ENCODE peak calls at places on chromosomes 16 and 17, in four cellular contexts. W, T, Z and F are unnamed samples.

GRCh38 chr16:57802635-57803412 is 533 bp upstream of the KIFC3 start:
- DNase-seq in W (no peak), Z (no peak), T (peak), F (no peak)

GRCh38 chr17:47895254-47895855 is 681 bp upstream of the SP2 start:
- DNase-seq in Z (no peak), T (peak), W (peak), F (no peak)

GRCh38 chr16:77403732-77404131 is 31.1 kb downstream of the ADAMTS18 start:
- DNase-seq in T (no peak), Z (no peak), W (no peak), F (no peak)

GRCh38 chr16:17566656-17567450 is 96.1 kb upstream of the XYLT1 start:
- DNase-seq in W (no peak), Z (no peak), T (no peak), F (no peak)

GRCh38 chr17:53462393-53462811 is 360.3 kb upstream of the KIF2B start:
- DNase-seq in W (no peak), T (no peak), Z (no peak), F (no peak)

GRCh38 chr17:9557846-9558245 is 17.8 kb downstream of the STX8 start:
- DNase-seq in W (no peak), T (no peak), Z (no peak), F (no peak)

GRCh38 chr17:82324566-82325285 is 7.3 kb upstream of the CD7 start:
- DNase-seq in T (no peak), Z (no peak), W (no peak), F (no peak)

GRCh38 chr17:78223061-78223460 is 8.4 kb upstream of the TMEM235 start:
- DNase-seq in T (no peak), W (no peak), Z (no peak), F (no peak)

GRCh38 chr17:81329279-81329926 is 34.3 kb upstream of the SLC38A10 start:
- DNase-seq in T (peak), Z (peak), W (peak), F (peak)

GRCh38 chr17:48612854-48613691 is 2.0 kb downstream of the HOXB8 start:
- DNase-seq in W (no peak), T (no peak), Z (no peak), F (peak)

GRCh38 chr16:67399218-67399733 is 6.0 kb upstream of the TPPP3 start:
- DNase-seq in W (no peak), T (peak), Z (no peak), F (no peak)

GRCh38 chr17:57121308-57122042 is 36.4 kb downstream of the AKAP1 start:
- DNase-seq in T (peak), W (no peak), Z (no peak), F (no peak)

GRCh38 chr17:12229315-12229714 is 208.6 kb downstream of the MAP2K4 start:
- DNase-seq in Z (no peak), T (peak), W (no peak), F (no peak)

GRCh38 chr17:43372273-43372911 is 26.4 kb upstream of the ARL4D start:
- DNase-seq in W (peak), Z (peak), T (peak), F (no peak)

GRCh38 chr17:19647697-19648474 is 665 bp upstream of the ALDH3A2 start:
- DNase-seq in T (peak), W (peak), Z (peak), F (peak)

GRCh38 chr16:78919852-78920251 is 680.7 kb downstream of the MAF start:
- DNase-seq in W (no peak), Z (no peak), T (no peak), F (no peak)

GRCh38 chr17:46812624-46813318 is 5.7 kb downstream of the WNT3 start:
- DNase-seq in W (no peak), Z (no peak), T (no peak), F (no peak)

GRCh38 chr16:88306860-88307545 is 75.8 kb upstream of the ZNF469 start:
- DNase-seq in T (peak), W (peak), Z (peak), F (peak)

GRCh38 chr17:66275651-66276050 is 26.8 kb upstream of the PRKCA start:
- DNase-seq in Z (no peak), W (no peak), T (no peak), F (no peak)

GRCh38 chr17:60613325-60613724 is 13.3 kb downstream of the PPM1D start:
- DNase-seq in W (no peak), Z (no peak), T (no peak), F (no peak)
- TF ChIP-seq CTCF in W (no peak), Z (no peak), T (no peak), F (no peak)

DNA sequence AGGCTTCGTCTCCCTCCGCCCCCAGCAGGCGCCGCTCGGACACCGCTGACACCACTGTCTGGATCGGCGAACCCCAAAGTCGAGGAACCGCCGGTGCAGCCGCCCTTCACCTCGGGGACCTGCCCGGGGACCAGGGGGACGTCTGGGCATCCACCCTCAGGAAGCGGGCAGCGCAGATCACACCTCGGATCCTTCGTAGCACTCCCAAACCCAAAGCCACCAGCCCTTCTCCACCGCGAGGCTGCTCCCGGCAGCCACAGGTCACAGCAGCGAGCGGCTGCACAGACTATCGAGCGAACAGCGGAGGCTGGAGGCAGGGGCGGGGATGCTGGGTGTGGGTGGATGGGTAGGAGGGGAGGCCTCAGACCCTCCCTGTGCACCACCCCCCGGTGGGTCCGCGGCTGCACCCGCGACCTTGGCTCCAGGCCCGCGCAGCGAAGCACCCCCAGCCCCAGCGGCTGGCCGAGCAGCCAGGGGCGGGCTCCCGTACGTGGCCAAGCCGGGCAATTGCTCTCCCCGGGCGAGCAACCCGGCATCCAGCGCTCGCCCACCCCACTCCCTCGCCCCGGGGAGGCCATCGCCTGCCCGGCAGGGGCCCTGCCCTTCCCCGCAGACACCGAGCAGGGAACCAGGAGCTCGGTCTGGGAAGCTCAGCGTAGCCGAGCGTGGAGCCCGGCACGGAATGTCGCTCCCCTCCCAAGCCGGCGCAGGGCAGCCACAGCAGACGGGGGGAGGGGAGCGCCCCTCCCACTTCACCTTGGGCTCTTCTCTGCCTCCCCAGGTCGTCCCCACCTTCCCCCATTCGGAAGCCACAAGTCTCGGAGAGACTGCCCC is 1.0 kb downstream of the SDK2 start:
- DNase-seq in Z (peak), W (no peak), T (no peak), F (no peak)
- H3K4me3 ChIP-seq in Z (peak), W (peak), T (peak), F (peak)

GRCh38 chr16:4330277-4330882 is 14.5 kb downstream of the GLIS2 start:
- DNase-seq in Z (peak), W (peak), T (peak), F (peak)

GRCh38 chr16:4329354-4329775 is 13.5 kb downstream of the GLIS2 start:
- DNase-seq in Z (no peak), T (no peak), W (no peak), F (no peak)

GRCh38 chr16:4328580-4329353 is 12.9 kb downstream of the GLIS2 start:
- DNase-seq in Z (peak), T (no peak), W (peak), F (no peak)

GRCh38 chr16:4327386-4327781 is 11.5 kb downstream of the GLIS2 start:
- DNase-seq in T (no peak), Z (no peak), W (no peak), F (no peak)

GRCh38 chr16:4327782-4328579 is 12.1 kb downstream of the GLIS2 start:
- DNase-seq in W (peak), Z (peak), T (peak), F (peak)
- TF ChIP-seq CTCF in W (peak), Z (peak), T (peak), F (peak)

GRCh38 chr16:22162658-22163009 is 328 bp downstream of the SDR42E2 start:
- DNase-seq in Z (no peak), W (no peak), T (no peak), F (no peak)
- H3K4me3 ChIP-seq in Z (peak), W (no peak), T (no peak), F (no peak)

DNA sequence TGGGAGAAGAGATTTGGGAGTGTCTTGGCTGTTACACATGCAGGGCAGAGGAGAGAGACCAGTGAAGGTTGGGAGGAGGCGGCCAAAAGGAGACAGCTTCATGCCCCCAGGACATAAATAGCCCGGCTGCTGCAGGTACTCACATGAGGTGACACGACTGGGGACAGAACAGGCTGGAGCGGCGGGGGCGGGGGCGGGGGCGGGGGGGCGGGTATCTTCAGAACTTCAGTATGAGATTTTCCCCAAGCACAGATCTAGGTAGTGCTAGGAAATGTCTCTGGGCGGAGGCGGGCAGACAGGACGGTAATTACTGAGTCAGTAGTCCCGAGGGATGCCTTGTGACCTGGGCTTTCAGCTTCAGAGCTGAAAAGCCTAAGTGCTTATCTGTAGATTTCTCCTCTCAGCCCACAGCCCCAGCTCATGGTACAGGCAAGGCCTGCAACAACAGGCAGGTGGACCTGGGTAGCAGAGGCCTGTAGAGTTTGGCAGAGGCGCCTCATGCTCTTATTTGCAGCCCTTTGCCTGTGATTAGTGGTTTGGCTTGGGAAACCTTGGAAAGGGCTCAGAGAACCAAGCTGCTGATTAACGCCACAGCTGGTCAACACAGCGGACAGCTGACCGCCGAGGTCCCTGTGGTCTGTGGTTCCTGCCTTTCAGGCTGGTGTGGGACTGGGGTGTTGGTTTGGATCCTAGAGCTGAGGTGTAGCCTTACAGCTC is 24.5 kb downstream of the UNK start:
- DNase-seq in W (peak), T (peak), Z (peak), F (no peak)
- TF ChIP-seq CTCF in W (no peak), T (no peak), Z (no peak), F (no peak)

GRCh38 chr16:48384982-48385271 is 286 bp downstream of the SIAH1 start:
- DNase-seq in T (peak), Z (peak), W (no peak), F (no peak)

GRCh38 chr16:48382131-48382530 is 3.1 kb downstream of the SIAH1 start:
- DNase-seq in Z (no peak), W (no peak), T (peak), F (no peak)

GRCh38 chr16:48383877-48384304 is 1.3 kb downstream of the SIAH1 start:
- DNase-seq in T (no peak), W (no peak), Z (no peak), F (no peak)

GRCh38 chr16:48384305-48384981 is 770 bp downstream of the SIAH1 start:
- DNase-seq in Z (peak), T (peak), W (peak), F (peak)

GRCh38 chr16:48383204-48383876 is 1.9 kb downstream of the SIAH1 start:
- DNase-seq in W (no peak), T (no peak), Z (no peak), F (no peak)
- H3K4me3 ChIP-seq in W (peak), T (peak), Z (peak), F (peak)

DNA sequence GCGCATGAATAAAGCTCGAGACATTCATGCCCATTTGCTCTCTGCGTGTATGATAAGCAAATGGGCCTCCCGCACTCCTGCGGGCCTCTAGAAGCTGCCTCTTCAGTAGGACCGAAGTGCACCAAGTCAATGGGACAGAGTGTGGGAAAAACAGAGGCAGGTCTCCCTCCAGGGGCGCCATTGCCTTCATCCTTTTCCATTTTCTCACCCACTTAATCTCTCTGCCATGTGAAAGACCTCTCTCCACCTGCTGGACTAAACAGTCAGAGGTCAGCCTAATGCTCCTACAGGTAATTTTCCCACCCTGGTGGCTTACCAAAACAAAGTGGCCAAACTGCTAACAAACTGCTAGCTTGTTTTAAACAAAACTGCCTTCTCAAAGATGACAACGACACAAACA is 210.9 kb downstream of the ZFHX3 start:
- DNase-seq in W (no peak), T (no peak), Z (no peak), F (no peak)
- TF ChIP-seq CTCF in W (no peak), T (no peak), Z (no peak), F (no peak)

DNA sequence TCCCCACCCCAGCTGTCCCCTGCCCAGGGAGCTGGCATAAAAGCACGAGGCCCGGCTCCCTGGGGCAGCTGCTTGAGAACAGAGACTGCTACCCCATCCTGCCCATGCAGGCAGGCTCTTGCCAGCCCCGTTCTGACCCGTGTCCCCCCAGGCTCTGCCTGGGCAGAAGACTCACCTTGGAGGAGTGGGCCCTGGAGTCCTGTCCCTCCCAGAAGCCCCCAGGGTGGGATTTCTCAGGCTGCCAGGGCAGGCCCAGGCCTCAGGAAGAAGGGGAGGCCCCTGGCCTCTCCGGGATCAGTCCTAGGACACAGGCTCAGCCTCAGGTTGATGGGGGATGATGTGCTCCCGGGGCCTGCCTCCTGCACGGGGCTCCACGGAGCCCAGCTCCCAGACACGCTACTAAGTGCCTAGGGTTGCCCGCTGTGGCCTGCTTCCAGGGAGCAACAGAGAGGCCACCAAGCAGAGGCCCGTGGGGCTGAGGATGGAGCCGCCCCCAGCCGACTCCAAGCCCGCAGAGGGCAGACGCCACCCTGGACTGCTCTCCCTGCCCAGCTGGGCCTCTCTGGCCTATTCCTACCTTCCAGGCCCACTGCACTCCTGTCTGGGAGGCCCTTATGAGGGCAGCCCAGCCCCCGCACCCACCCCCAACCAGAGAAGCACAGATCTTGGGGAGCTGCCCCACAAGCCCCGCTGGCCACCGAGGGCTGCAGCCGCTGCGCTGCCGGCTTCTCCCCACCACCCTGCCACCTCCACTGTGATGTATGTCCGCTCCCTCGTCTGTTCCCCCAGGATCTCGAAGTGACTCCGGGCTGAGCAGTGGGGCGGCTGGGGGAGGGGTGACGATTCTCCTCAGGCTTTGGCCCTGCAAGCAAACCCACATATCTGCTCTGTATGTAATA is 1.7 kb downstream of the NME3 start:
- DNase-seq in W (no peak), Z (no peak), T (no peak), F (no peak)
- H3K4me3 ChIP-seq in W (peak), Z (peak), T (peak), F (no peak)

GRCh38 chr16:30615358-30616076 is 5.3 kb upstream of the ZNF689 start:
- DNase-seq in W (no peak), T (no peak), Z (peak), F (no peak)
- TF ChIP-seq CTCF in W (no peak), T (no peak), Z (peak), F (peak)